ENCODE peak calls at places on chromosomes 1 and 21, in four cellular contexts. P is HEK293T, X is WTC11, W is GM12878. R is an unnamed sample.

GRCh38 chr1:156627313-156627880 is 8.2 kb downstream of the HAPLN2 start:
- DNase-seq in P (peak; percentile 56), X (peak; percentile 60), W (no peak), R (no peak)

GRCh38 chr1:205934788-205935187 is 8.5 kb downstream of the SLC26A9 start:
- DNase-seq in P (no peak), X (no peak), W (no peak), R (no peak)

GRCh38 chr21:46229923-46230260 is 1.3 kb upstream of the LSS start:
- DNase-seq in P (no peak), X (no peak), W (no peak), R (no peak)

GRCh38 chr1:26296340-26297056 is 9.9 kb downstream of the UBXN11 start:
- DNase-seq in P (no peak), X (no peak), W (no peak), R (no peak)

GRCh38 chr1:151988405-151988851 is 5.2 kb downstream of the S100A10 start:
- DNase-seq in P (no peak), X (no peak), W (no peak), R (no peak)

GRCh38 chr1:43934279-43934985 is 831 bp downstream of the ARTN start:
- DNase-seq in P (peak; percentile 75), X (peak; percentile 92), W (no peak), R (peak; percentile 67)

GRCh38 chr1:22018583-22019559 is 17.4 kb downstream of the CELA3A start:
- DNase-seq in P (no peak), X (no peak), W (peak; percentile 80), R (no peak)

GRCh38 chr1:15028117-15028516 is 125.4 kb upstream of the TMEM51 start:
- DNase-seq in P (no peak), X (no peak), W (no peak), R (no peak)

GRCh38 chr1:42176902-42177519 is 12.5 kb upstream of the GUCA2A start:
- DNase-seq in P (peak; percentile 51), X (peak; percentile 58), W (no peak), R (no peak)

GRCh38 chr1:27342778-27343638 is 1.2 kb downstream of the SYTL1 start:
- DNase-seq in P (no peak), X (peak; percentile 39), W (no peak), R (no peak)

GRCh38 chr21:32333953-32334673 is 35.5 kb downstream of the MRAP start:
- DNase-seq in P (no peak), X (no peak), W (no peak), R (no peak)

GRCh38 chr1:95232646-95233320 is 1.2 kb upstream of the RWDD3 start:
- DNase-seq in P (no peak), X (no peak), W (no peak), R (no peak)

GRCh38 chr21:37266515-37267221 is 466 bp downstream of the VPS26C start:
- DNase-seq in P (peak; percentile 50), X (peak; percentile 67), W (no peak), R (peak; percentile 74)

GRCh38 chr1:201748331-201748730 is 80.6 kb upstream of the IPO9 start:
- DNase-seq in P (no peak), X (no peak), W (no peak), R (no peak)

GRCh38 chr1:204131978-204132377 is 19.9 kb downstream of the ETNK2 start:
- DNase-seq in P (no peak), X (no peak), W (no peak), R (no peak)

GRCh38 chr1:204128464-204128963 is 23.3 kb downstream of the ETNK2 start:
- DNase-seq in P (no peak), X (no peak), W (no peak), R (no peak)

GRCh38 chr1:204130989-204131892 is 20.6 kb downstream of the ETNK2 start:
- DNase-seq in P (no peak), X (no peak), W (no peak), R (no peak)

GRCh38 chr1:204128964-204129896 is 22.6 kb downstream of the ETNK2 start:
- DNase-seq in P (peak; percentile 95), X (peak; percentile 77), W (no peak), R (peak; percentile 56)

GRCh38 chr1:204130178-204130577 is 21.7 kb downstream of the ETNK2 start:
- DNase-seq in P (no peak), X (no peak), W (no peak), R (no peak)
- TF ChIP-seq SP1 in P (no peak), X (no peak), W (no peak), R (no peak)

DNA sequence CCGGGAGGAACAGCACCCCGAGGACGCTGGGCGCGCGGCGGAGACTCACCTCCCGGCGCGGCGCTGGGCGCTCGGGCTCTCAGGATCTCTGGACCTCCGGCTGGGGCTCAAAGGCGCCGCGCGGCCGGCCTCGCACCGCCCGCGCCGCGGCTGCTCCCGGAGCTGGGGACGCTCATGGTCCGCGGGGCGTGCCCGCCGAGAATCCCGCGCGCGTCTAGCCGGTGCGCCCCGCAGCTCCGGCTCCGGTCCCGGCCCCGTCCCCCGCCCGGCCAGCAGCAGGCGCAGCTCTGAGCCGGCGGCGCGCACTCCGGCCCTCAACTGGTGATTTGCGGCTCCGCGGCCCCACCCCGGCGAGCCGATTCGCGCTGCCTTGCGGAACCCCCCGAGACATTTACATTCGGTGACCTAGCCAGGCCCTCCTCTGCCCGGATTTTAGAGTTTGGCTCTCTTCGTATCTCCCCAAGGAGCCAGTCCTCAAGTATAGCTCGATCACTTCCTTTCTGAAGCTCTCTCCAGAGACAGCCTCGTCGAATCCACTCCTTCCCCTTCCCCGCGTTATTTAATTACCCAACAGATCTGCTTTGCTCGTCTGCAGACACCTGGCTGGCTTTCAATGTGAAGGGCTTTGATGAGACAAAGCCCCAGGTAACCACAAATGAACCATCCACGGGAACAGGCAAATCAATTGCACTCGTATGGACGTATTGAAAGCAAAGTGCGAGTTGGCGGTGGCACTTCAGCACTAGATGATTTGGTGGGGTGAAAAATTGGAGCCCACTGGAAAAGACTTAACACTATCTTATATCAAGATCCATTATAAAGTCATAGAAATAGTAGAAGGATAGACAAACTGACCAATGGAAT is at the start of gene BCAR3:
- DNase-seq in P (peak; percentile 76), X (peak; percentile 84), W (no peak), R (peak; percentile 38)
- TF ChIP-seq SP1 in P (no peak), X (peak; percentile 45), W (no peak), R (no peak)

DNA sequence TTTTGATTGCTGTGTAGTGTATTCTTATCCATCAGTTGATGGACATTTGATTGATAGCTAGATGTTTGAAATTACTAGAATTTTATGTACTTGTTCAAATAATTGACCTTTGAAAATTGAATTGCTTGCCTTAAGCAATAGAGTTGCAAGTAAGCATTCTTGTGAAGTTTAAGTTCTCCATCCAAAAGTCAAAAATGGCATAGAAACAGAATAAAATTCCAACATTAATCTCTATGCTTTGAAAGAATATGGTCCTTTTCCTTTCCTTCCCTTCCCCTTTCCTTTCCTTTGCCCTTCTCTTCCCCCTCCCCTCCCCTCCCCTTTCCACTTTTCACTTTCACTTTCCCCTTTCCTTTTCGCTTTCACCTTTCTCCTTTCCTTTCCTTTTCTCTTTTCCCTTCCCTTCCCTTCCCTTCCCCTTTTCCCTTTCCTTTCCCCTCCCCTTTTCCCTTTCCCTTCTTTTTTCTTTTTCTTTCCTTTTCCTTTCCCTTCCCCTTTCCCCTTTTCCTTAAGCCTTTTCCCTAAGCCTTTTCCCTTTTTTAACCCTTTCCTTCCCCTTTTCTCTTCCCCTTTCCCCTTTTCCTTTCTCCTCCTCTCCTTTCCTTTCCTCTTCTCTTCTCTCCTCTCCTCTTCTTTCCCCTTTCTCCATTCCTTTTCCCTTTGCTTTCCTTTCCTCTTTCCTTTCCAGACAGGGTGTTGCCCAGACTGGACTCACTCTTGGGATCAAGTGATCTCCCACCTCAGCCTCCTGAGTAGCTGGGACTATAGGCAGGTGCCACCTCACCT is 67.4 kb downstream of the SASS6 start:
- DNase-seq in P (no peak), X (no peak), W (no peak), R (no peak)
- TF ChIP-seq SP1 in P (no peak), X (no peak), W (no peak), R (no peak)

GRCh38 chr21:45228171-45228641 is 59.5 kb downstream of the POFUT2 start:
- DNase-seq in P (no peak), X (no peak), W (no peak), R (no peak)
- TF ChIP-seq SP1 in P (no peak), X (no peak), W (no peak), R (no peak)

GRCh38 chr1:110465038-110465813 is 14.3 kb downstream of the PROK1 start:
- DNase-seq in P (no peak), X (no peak), W (no peak), R (no peak)
- TF ChIP-seq SP1 in P (no peak), X (no peak), W (no peak), R (no peak)

GRCh38 chr1:6294868-6295556 is 34.1 kb upstream of the GPR153 start:
- DNase-seq in P (no peak), X (no peak), W (no peak), R (no peak)
- TF ChIP-seq SP1 in P (no peak), X (no peak), W (no peak), R (no peak)

DNA sequence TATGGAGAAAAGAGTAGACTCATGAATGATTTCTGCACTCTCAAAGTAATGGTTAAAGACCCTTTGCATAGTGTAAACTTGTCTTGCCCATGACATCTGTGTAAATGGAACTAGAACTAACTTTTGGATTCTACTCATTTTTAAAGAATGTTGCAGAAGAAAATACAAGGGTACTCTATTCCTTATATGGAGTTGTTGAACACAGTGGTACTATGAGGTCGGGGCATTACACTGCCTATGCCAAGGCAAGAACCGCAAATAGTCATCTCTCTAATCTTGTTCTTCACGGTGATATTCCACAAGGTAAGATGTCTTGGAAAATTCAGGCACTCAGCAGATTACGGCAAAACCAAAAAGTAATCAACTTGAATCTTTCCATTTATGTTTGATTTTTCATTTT is 19.8 kb downstream of the CCT8 start:
- DNase-seq in P (no peak), X (no peak), W (no peak), R (no peak)
- TF ChIP-seq SP1 in P (no peak), X (no peak), W (no peak), R (no peak)

GRCh38 chr21:38355353-38355752 is 98.6 kb downstream of the KCNJ15 start:
- DNase-seq in P (no peak), X (no peak), W (no peak), R (no peak)
- TF ChIP-seq SP1 in P (no peak), X (no peak), W (no peak), R (no peak)

R was measured in H1.